ENCODE peak calls at places on chromosomes 12 and 14, in five cellular contexts. X is IMR-90, Q is gastrocnemius medialis, W is prostate gland, D is stomach. T is an unnamed sample.

GRCh38 chr14:75614179-75614578 is 35.8 kb downstream of the FLVCR2 start:
- DNase-seq in X (no peak), Q (no peak), W (no peak), D (no peak), T (no peak)

GRCh38 chr12:105279460-105280056 is 43.6 kb upstream of the APPL2 start:
- DNase-seq in X (no peak), Q (peak), W (no peak), D (peak), T (peak)

GRCh38 chr14:105659935-105660527 is 133.6 kb downstream of the TMEM121 start:
- DNase-seq in X (no peak), Q (no peak), W (no peak), D (no peak), T (no peak)

GRCh38 chr12:98592825-98593322 is 612 bp upstream of the SLC25A3 start:
- DNase-seq in X (no peak), Q (no peak), W (no peak), D (no peak), T (no peak)

GRCh38 chr14:54098536-54098935 is 141.9 kb upstream of the BMP4 start:
- DNase-seq in X (no peak), Q (no peak), W (no peak), D (no peak), T (no peak)

GRCh38 chr12:93762059-93762719 is 85.0 kb downstream of the CRADD start:
- DNase-seq in X (peak), Q (no peak), W (no peak), D (no peak), T (no peak)

GRCh38 chr14:105836160-105836559 is 309.8 kb downstream of the TMEM121 start:
- DNase-seq in X (no peak), Q (no peak), W (no peak), D (no peak), T (no peak)

GRCh38 chr12:124744659-124745467 is 118.8 kb downstream of the SCARB1 start:
- DNase-seq in X (no peak), Q (peak), W (no peak), D (no peak), T (no peak)

GRCh38 chr14:78448483-78449094 is 278.4 kb downstream of the NRXN3 start:
- DNase-seq in X (no peak), Q (peak), W (peak), D (peak), T (peak)

GRCh38 chr12:19830461-19830860 is 391.2 kb downstream of the AEBP2 start:
- DNase-seq in X (no peak), Q (no peak), W (no peak), D (no peak), T (no peak)

GRCh38 chr14:64444984-64445845 is 20.1 kb upstream of the AKAP5 start:
- DNase-seq in X (peak), Q (no peak), W (no peak), D (no peak), T (no peak)

GRCh38 chr12:84397279-84397678 is 515.3 kb downstream of the SLC6A15 start:
- DNase-seq in X (no peak), Q (no peak), W (no peak), D (no peak), T (no peak)

GRCh38 chr14:51807355-51807754 is 53.1 kb upstream of the GNG2 start:
- DNase-seq in X (peak), Q (no peak), W (no peak), D (no peak), T (no peak)

GRCh38 chr12:120468846-120469449 is 600 bp downstream of the SRSF9 start:
- DNase-seq in X (peak), Q (no peak), W (peak), D (peak), T (no peak)

GRCh38 chr12:106583578-106584103 is 837 bp downstream of the RFX4 start:
- DNase-seq in X (peak), Q (no peak), W (no peak), D (no peak), T (no peak)

GRCh38 chr12:90333384-90333783 is 621.6 kb downstream of the CCER1 start:
- DNase-seq in X (no peak), Q (no peak), W (no peak), D (no peak), T (no peak)

GRCh38 chr12:55072093-55072492 is 52.3 kb downstream of the NEUROD4 start:
- DNase-seq in X (no peak), Q (no peak), W (peak), D (peak), T (peak)

GRCh38 chr12:6540181-6540877 is 6.0 kb downstream of the GAPDH start:
- DNase-seq in X (peak), Q (peak), W (peak), D (peak), T (peak)

GRCh38 chr14:56121786-56122185 is 3.6 kb downstream of the PELI2 start:
- DNase-seq in X (peak), Q (no peak), W (no peak), D (no peak), T (no peak)

GRCh38 chr12:54549774-54550451 is 512 bp downstream of the PDE1B start:
- DNase-seq in X (no peak), Q (no peak), W (no peak), D (no peak), T (no peak)

GRCh38 chr12:6321905-6322304 is 11.4 kb downstream of the PLEKHG6 start:
- DNase-seq in X (no peak), Q (peak), W (no peak), D (no peak), T (no peak)

GRCh38 chr14:67486890-67487289 is 1.6 kb downstream of the TMEM229B start:
- DNase-seq in X (no peak), Q (peak), W (no peak), D (no peak), T (no peak)

GRCh38 chr12:120496353-120497340 is 734 bp downstream of the DYNLL1 start:
- DNase-seq in X (peak), Q (peak), W (peak), D (peak), T (peak)

GRCh38 chr12:64057706-64058105 is 164.4 kb downstream of the KICS2 start:
- DNase-seq in X (no peak), Q (no peak), W (no peak), D (no peak), T (no peak)

DNA sequence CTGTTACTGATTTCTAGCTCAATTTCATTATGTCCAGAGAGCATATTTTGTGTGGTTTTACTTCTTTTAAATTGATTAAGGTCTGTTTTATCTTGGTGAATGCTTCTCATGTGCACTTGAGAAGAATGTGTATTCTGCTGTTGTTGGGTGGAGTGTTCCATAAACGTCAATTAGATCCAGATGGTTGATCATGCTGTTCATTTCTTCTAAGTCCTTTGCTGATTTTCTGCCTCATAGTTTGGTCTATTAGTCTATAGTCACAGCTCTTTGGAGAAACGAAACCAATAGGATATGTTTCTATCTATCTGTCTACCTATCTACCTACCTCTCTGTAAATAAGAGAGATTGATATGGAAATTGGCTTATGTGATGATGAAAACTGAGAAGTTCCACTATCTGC is 17.1 kb upstream of the ADGRD1 start:
- DNase-seq in X (no peak), Q (no peak), W (no peak), D (no peak), T (no peak)
- H3K27ac ChIP-seq in X (no peak), Q (no peak), W (no peak), D (no peak), T (no peak)

DNA sequence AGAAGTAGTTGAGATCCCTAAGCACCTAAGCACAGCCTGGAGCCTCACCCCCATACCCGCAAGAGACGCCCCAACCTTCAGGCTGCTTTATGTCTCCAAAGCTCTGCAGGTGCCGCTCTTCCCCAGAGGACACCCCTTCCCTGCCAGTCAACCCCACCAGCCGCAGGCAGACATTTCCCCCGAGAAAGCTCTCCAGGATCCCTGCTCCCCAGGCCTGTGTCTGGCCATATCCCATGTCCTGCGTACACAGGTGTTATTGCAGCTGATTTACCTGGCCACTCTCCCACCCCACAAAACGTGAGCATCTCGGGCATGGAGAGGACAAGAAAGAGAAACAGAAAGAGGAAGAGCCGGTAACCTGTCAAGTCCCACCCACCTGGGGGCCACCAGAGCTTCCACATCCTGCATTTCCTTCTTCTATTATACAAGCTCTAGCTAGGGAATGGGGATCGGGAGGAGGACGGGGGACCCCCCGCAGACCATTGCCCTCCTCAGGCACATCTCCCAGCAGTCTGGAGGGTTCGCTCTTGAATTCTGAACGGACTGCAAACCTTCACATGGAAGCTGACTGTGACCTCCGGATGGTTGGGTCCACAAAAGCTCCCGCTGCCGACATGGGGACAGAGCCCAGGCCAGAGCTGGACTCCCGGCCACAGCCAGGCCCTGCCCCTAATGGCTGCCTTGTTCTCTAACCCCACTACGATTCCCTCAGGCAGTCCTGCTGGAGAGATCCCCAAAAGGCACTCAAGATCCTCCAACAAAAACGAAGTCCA is 17.6 kb downstream of the CCDC88C start:
- DNase-seq in X (no peak), Q (no peak), W (peak), D (peak), T (no peak)
- TF ChIP-seq POLR2A in X (no peak), Q (no peak), W (no peak), D (no peak), T (no peak)

DNA sequence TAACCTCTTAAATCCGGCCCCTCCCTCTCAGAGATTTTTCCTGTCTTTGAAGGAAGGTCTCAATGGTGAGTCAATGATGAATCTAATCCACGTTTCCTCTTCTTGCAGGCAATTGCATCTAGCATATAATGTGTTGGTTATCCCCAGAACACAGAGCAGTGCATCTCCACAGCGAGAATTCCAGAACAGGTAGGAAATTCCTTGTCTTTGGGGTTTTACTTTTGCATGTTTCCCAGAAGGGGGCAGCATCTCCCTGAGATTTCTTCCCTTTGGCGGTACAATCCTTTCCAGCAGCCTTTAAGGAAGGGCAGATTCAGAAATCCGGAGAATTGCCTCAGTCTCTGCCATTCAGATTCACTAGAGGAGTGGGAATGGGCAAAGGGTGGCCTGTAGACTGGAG is 128.0 kb downstream of the KCNA5 start:
- DNase-seq in X (peak), Q (no peak), W (peak), D (no peak), T (no peak)
- TF ChIP-seq CTCF in X (peak), Q (peak), W (peak), D (no peak), T (peak)

DNA sequence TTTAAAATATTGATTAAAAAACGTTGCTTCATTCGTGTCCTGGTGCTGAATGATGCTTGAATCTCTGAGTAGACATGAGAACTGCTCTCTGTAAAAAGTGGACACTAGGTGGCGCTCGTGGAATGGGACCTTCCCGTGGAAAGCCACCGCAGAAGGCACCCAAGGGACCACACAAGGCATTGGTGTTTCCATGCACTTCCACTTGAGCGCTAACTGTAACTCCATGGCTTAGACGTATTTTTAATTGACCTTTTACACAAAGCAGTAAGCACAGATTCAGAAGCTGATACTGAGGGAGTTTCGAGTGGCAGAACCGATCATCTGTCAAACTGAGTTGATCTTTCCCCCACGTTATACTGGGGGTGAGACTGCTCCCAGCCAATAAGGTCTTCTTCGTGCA is 135.3 kb downstream of the PRKCH start:
- DNase-seq in X (peak), Q (peak), W (peak), D (peak), T (peak)
- H3K27ac ChIP-seq in X (no peak), Q (no peak), W (no peak), D (no peak), T (no peak)

GRCh38 chr12:57603758-57604453 is 718 bp upstream of the DTX3 start:
- DNase-seq in X (peak), Q (peak), W (peak), D (no peak), T (no peak)
- TF ChIP-seq POLR2A in X (no peak), Q (no peak), W (no peak), D (no peak), T (no peak)

GRCh38 chr14:61526405-61527312 is 168.7 kb upstream of the HIF1A start:
- DNase-seq in X (no peak), Q (peak), W (peak), D (peak), T (peak)

GRCh38 chr14:61524936-61525292 is 170.4 kb upstream of the HIF1A start:
- DNase-seq in X (no peak), Q (no peak), W (no peak), D (no peak), T (no peak)

GRCh38 chr14:61523751-61524150 is 171.6 kb upstream of the HIF1A start:
- DNase-seq in X (no peak), Q (no peak), W (no peak), D (no peak), T (no peak)

GRCh38 chr14:61525293-61526011 is 169.9 kb upstream of the HIF1A start:
- DNase-seq in X (peak), Q (peak), W (peak), D (peak), T (peak)

DNA sequence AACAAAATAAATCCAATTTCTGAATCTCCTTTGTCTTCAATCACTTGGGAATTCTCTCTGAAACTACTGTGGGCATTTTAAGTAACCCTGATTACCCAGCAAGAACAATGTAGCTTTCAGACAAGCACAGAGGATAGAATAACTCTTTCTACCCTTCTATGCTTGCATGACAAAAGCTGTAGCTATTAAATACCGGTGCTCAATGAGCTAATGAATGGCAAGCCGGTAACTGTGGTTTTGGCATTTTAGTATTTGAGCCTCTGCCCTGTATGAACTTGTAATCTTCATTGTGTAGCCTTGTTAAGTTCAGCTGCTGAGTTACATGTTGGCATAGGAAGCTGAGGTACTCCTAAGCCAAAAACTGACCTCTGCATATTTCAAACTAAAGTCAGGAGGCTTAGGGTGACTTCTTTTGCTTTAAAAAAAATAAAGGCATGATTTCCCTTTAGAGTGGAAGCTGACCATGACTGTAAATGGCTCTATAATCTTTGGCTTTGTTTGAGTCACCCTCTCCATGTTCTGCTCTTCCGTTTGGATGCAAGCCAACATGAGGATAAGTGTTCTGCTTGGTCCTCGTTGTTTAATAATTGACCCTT is 171.0 kb upstream of the HIF1A start:
- DNase-seq in X (peak), Q (no peak), W (no peak), D (no peak), T (no peak)
- TF ChIP-seq CTCF in X (no peak), Q (no peak), W (no peak), D (no peak), T (no peak)

GRCh38 chr12:109972821-109973220 is 23.3 kb downstream of the GIT2 start:
- DNase-seq in X (no peak), Q (no peak), W (no peak), D (no peak), T (no peak)
- H3K27ac ChIP-seq in X (no peak), Q (no peak), W (no peak), D (no peak), T (peak)

GRCh38 chr14:36816481-36816880 is 154.8 kb downstream of the PAX9 start:
- DNase-seq in X (no peak), Q (no peak), W (no peak), D (no peak), T (no peak)
- TF ChIP-seq POLR2A in X (no peak), Q (no peak), W (no peak), D (no peak), T (no peak)

GRCh38 chr14:23633160-23633701 is 2.9 kb upstream of the DHRS2 start:
- DNase-seq in X (no peak), Q (no peak), W (no peak), D (no peak), T (no peak)
- TF ChIP-seq CTCF in X (no peak), Q (no peak), W (no peak), D (no peak), T (no peak)

GRCh38 chr14:68634874-68635601 is 157.8 kb downstream of the ZFP36L1 start:
- DNase-seq in X (no peak), Q (no peak), W (no peak), D (no peak), T (no peak)

GRCh38 chr14:68638056-68638816 is 154.6 kb downstream of the ZFP36L1 start:
- DNase-seq in X (peak), Q (no peak), W (no peak), D (no peak), T (no peak)

GRCh38 chr14:68637106-68638021 is 155.5 kb downstream of the ZFP36L1 start:
- DNase-seq in X (peak), Q (no peak), W (no peak), D (no peak), T (no peak)

GRCh38 chr14:68634346-68634745 is 158.5 kb downstream of the ZFP36L1 start:
- DNase-seq in X (no peak), Q (no peak), W (no peak), D (no peak), T (no peak)

DNA sequence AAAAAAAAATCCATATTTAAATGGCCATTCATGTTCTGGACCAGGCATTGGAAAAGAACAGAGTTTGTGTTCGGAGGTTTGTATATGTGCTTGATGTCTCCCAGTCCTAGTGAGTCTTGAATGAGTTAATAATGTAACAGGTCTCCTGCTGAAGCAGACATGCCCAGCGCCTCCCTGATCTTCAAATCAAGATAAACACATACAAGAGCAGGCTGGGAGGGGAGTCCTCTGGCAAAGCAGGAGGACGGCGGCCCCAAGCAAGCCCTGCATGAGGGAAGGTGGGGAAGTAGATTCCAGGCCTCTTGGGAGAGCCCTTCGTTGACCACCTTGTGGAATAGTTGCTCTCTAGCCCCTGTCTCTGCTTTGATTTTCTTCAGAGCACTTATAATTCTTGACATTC is 156.3 kb downstream of the ZFP36L1 start:
- DNase-seq in X (no peak), Q (no peak), W (no peak), D (no peak), T (no peak)
- H3K27ac ChIP-seq in X (no peak), Q (no peak), W (peak), D (no peak), T (no peak)

T was measured in right lobe of liver.